ENCODE peak calls at places on chromosomes 12 and 14, in eight cellular contexts. T is HTR-8/SVneo; D is astrocyte of the spinal cord; X is heart right ventricle; A is T-helper 1 cell; Q is RPMI7951; U is SW 1271; J is stimulated activated CD4-positive, alpha-beta T cell treated with anti-CD3 and anti-CD28 coated beads, Interleukin-4, amount 100 ng/mL, for 48 hours. H is an unnamed sample.

GRCh38 chr12:75548879-75549278 is 37.5 kb upstream of the KRR1 start:
- DNase-seq in T (no peak), D (no peak), X (no peak), A (no peak), Q (no peak), U (no peak), J (no peak), H (no peak)

GRCh38 chr14:104224516-104225281 is 86.3 kb downstream of the KIF26A start:
- DNase-seq in T (no peak), D (no peak), X (no peak), A (no peak), Q (no peak), U (no peak), J (peak), H (no peak)

GRCh38 chr12:92582888-92583287 is 119.9 kb upstream of the PLEKHG7 start:
- DNase-seq in T (no peak), D (no peak), X (no peak), A (no peak), Q (no peak), U (no peak), J (no peak), H (no peak)

GRCh38 chr12:127494961-127495915 is 771.7 kb upstream of the TMEM132C start:
- DNase-seq in T (no peak), D (no peak), X (no peak), A (no peak), Q (no peak), U (no peak), J (no peak), H (no peak)

GRCh38 chr12:54360717-54361456 is 3.4 kb downstream of the GPR84 start:
- DNase-seq in T (peak), D (peak), X (peak), A (no peak), Q (peak), U (peak), J (peak), H (no peak)

GRCh38 chr14:52473557-52473956 is 78.7 kb downstream of the TXNDC16 start:
- DNase-seq in T (no peak), D (peak), X (no peak), A (no peak), Q (peak), U (peak), J (no peak), H (no peak)

GRCh38 chr12:11746024-11746771 is 96.7 kb downstream of the ETV6 start:
- DNase-seq in T (peak), D (no peak), X (no peak), A (no peak), Q (peak), U (no peak), J (no peak), H (peak)

GRCh38 chr12:50156641-50157040 is 10.5 kb downstream of the CERS5 start:
- DNase-seq in T (no peak), D (no peak), X (no peak), A (no peak), Q (no peak), U (no peak), J (no peak), H (no peak)

GRCh38 chr14:54699087-54699530 is 132.2 kb downstream of the SAMD4A start:
- DNase-seq in T (no peak), D (no peak), X (peak), A (no peak), Q (no peak), U (no peak), J (no peak), H (no peak)

GRCh38 chr12:29921307-29921706 is 137.6 kb upstream of the TMTC1 start:
- DNase-seq in T (no peak), D (peak), X (no peak), A (no peak), Q (peak), U (peak), J (no peak), H (peak)

GRCh38 chr12:3601466-3602150 is 110.6 kb downstream of the PRMT8 start:
- DNase-seq in T (no peak), D (no peak), X (no peak), A (no peak), Q (no peak), U (no peak), J (no peak), H (no peak)

GRCh38 chr14:47442206-47442605 is 233.2 kb downstream of the MDGA2 start:
- DNase-seq in T (peak), D (peak), X (peak), A (no peak), Q (peak), U (peak), J (no peak), H (no peak)

GRCh38 chr12:94244165-94245133 is 96.1 kb downstream of the PLXNC1 start:
- DNase-seq in T (no peak), D (no peak), X (no peak), A (no peak), Q (no peak), U (no peak), J (peak), H (peak)

GRCh38 chr14:44316647-44317432 is 190.2 kb downstream of the FSCB start:
- DNase-seq in T (peak), D (peak), X (no peak), A (no peak), Q (peak), U (peak), J (peak), H (no peak)

GRCh38 chr12:2902287-2902880 is 11.7 kb downstream of the TULP3 start:
- DNase-seq in T (no peak), D (peak), X (peak), A (no peak), Q (no peak), U (no peak), J (no peak), H (no peak)

GRCh38 chr14:71538949-71539659 is 393.1 kb upstream of the RGS6 start:
- DNase-seq in T (no peak), D (no peak), X (no peak), A (no peak), Q (no peak), U (no peak), J (no peak), H (no peak)

GRCh38 chr14:99899578-99900178 is 106.5 kb downstream of the EML1 start:
- DNase-seq in T (no peak), D (peak), X (no peak), A (no peak), Q (peak), U (peak), J (no peak), H (no peak)

GRCh38 chr14:22922294-22922693 is 3.3 kb upstream of the RBM23 start:
- DNase-seq in T (no peak), D (no peak), X (no peak), A (no peak), Q (no peak), U (no peak), J (no peak), H (no peak)

GRCh38 chr14:102903889-102904512 is 18.5 kb upstream of the AMN start:
- DNase-seq in T (no peak), D (no peak), X (no peak), A (no peak), Q (no peak), U (no peak), J (no peak), H (no peak)

GRCh38 chr12:75850751-75851462 is 180.7 kb downstream of the PHLDA1 start:
- DNase-seq in T (peak), D (peak), X (no peak), A (no peak), Q (peak), U (no peak), J (no peak), H (no peak)

H was measured in CMK.